ENCODE peak calls at places on chromosomes 13 and 19, in ten cellular contexts. V is fibroblast of lung; S is lung; Y is SK-N-MC; P is right lobe of liver; K is HCT116; H is brain microvascular endothelial cell; D is aorta; G is neural progenitor cell; E is CD8-positive, alpha-beta memory T cell. J is an unnamed sample.

GRCh38 chr13:42274386-42275097 is 2.6 kb downstream of the AKAP11 start:
- DNase-seq in V (no peak), S (no peak), Y (no peak), P (no peak), K (no peak), H (no peak), D (no peak), G (no peak), E (no peak), J (no peak)

GRCh38 chr13:44819245-44819644 is 170.0 kb downstream of the NUFIP1 start:
- DNase-seq in V (peak; percentile 63), S (no peak), Y (no peak), P (no peak), K (peak; percentile 85), H (peak; percentile 70), D (no peak), G (no peak), E (no peak), J (no peak)

GRCh38 chr13:44843403-44843802 is 145.9 kb downstream of the NUFIP1 start:
- DNase-seq in V (no peak), S (no peak), Y (no peak), P (no peak), K (no peak), H (peak; percentile 60), D (no peak), G (no peak), E (no peak), J (no peak)

GRCh38 chr19:3881272-3882040 is 971 bp downstream of the ATCAY start:
- DNase-seq in V (no peak), S (no peak), Y (no peak), P (no peak), K (no peak), H (no peak), D (no peak), G (peak; percentile 52), E (no peak), J (no peak)

GRCh38 chr13:107305178-107305577 is 737.2 kb upstream of the ARGLU1 start:
- DNase-seq in V (no peak), S (no peak), Y (no peak), P (no peak), K (no peak), H (no peak), D (no peak), G (no peak), E (no peak), J (no peak)

GRCh38 chr19:5585461-5586299 is 17.9 kb upstream of the TINCR start:
- DNase-seq in V (no peak), S (no peak), Y (no peak), P (no peak), K (no peak), H (peak; percentile 16), D (peak; percentile 76), G (peak; percentile 80), E (no peak), J (peak; percentile 79)

GRCh38 chr13:40127476-40127875 is 472.0 kb downstream of the COG6 start:
- DNase-seq in V (no peak), S (no peak), Y (no peak), P (no peak), K (no peak), H (no peak), D (no peak), G (no peak), E (no peak), J (no peak)

GRCh38 chr13:96984061-96984508 is 10.2 kb downstream of the OXGR1 start:
- DNase-seq in V (no peak), S (peak; percentile 46), Y (no peak), P (no peak), K (no peak), H (no peak), D (no peak), G (peak; percentile 62), E (no peak), J (peak; percentile 73)

GRCh38 chr19:43776285-43776684 is 4.5 kb downstream of the KCNN4 start:
- DNase-seq in V (no peak), S (no peak), Y (no peak), P (no peak), K (no peak), H (no peak), D (no peak), G (no peak), E (no peak), J (no peak)

GRCh38 chr19:2302319-2303208 is 5.4 kb downstream of the LINGO3 start:
- DNase-seq in V (peak; percentile 68), S (no peak), Y (no peak), P (no peak), K (no peak), H (peak; percentile 35), D (no peak), G (peak; percentile 82), E (no peak), J (peak; percentile 82)

GRCh38 chr19:45752639-45753038 is 16.4 kb downstream of the SIX5 start:
- DNase-seq in V (no peak), S (no peak), Y (no peak), P (no peak), K (no peak), H (no peak), D (no peak), G (no peak), E (no peak), J (no peak)

GRCh38 chr13:29284726-29285125 is 310.8 kb downstream of the SLC7A1 start:
- DNase-seq in V (no peak), S (no peak), Y (no peak), P (no peak), K (no peak), H (no peak), D (no peak), G (no peak), E (no peak), J (no peak)

GRCh38 chr19:29515233-29515619 is 10.6 kb upstream of the VSTM2B start:
- DNase-seq in V (no peak), S (no peak), Y (no peak), P (no peak), K (no peak), H (no peak), D (peak; percentile 44), G (no peak), E (peak; percentile 41), J (peak; percentile 57)

GRCh38 chr19:52138614-52139290 is 986 bp downstream of the ZNF616 start:
- DNase-seq in V (no peak), S (no peak), Y (no peak), P (peak; percentile 47), K (no peak), H (peak; percentile 12), D (peak; percentile 78), G (peak; percentile 82), E (no peak), J (no peak)

GRCh38 chr19:14375582-14376291 is 5.5 kb upstream of the ADGRE5 start:
- DNase-seq in V (no peak), S (no peak), Y (no peak), P (no peak), K (no peak), H (no peak), D (no peak), G (no peak), E (no peak), J (peak; percentile 85)
- H3K27ac ChIP-seq in V (peak overlapping the region; percentile 32), S (peak overlapping the region; percentile 63), Y (no peak overlapping the region), P (peak overlapping the region; percentile 36), K (no peak overlapping the region), H (no peak overlapping the region), D (peak overlapping the region; percentile 66), G (peak overlapping the region; percentile 53), E (peak overlapping the region; percentile 100), J (peak overlapping the region; percentile 69)

GRCh38 chr19:378706-379105 is 30.2 kb downstream of the C2CD4C start:
- DNase-seq in V (no peak), S (no peak), Y (no peak), P (no peak), K (no peak), H (no peak), D (no peak), G (no peak), E (no peak), J (no peak)

GRCh38 chr19:379796-380195 is 29.2 kb downstream of the C2CD4C start:
- DNase-seq in V (no peak), S (no peak), Y (no peak), P (no peak), K (no peak), H (no peak), D (no peak), G (no peak), E (peak; percentile 36), J (no peak)

GRCh38 chr19:383922-384800 is 24.8 kb downstream of the C2CD4C start:
- DNase-seq in V (no peak), S (no peak), Y (no peak), P (peak; percentile 48), K (no peak), H (no peak), D (no peak), G (peak; percentile 77), E (peak; percentile 40), J (peak; percentile 72)

GRCh38 chr19:384801-385169 is 24.2 kb downstream of the C2CD4C start:
- DNase-seq in V (no peak), S (no peak), Y (no peak), P (no peak), K (no peak), H (no peak), D (no peak), G (no peak), E (peak; percentile 9), J (peak; percentile 52)

GRCh38 chr19:383040-383439 is 25.9 kb downstream of the C2CD4C start:
- DNase-seq in V (no peak), S (no peak), Y (no peak), P (no peak), K (no peak), H (no peak), D (no peak), G (no peak), E (peak; percentile 42), J (peak; percentile 53)
- H3K27ac ChIP-seq in V (no peak overlapping the region), S (no peak overlapping the region), Y (no peak overlapping the region), P (no peak overlapping the region), K (no peak overlapping the region), H (no peak overlapping the region), D (no peak overlapping the region), G (no peak overlapping the region), E (no peak overlapping the region), J (no peak overlapping the region)

GRCh38 chr19:35295792-35296462 is 4.0 kb downstream of the MAG start:
- DNase-seq in V (no peak), S (no peak), Y (no peak), P (no peak), K (no peak), H (no peak), D (no peak), G (no peak), E (peak; percentile 58), J (no peak)
- H3K27ac ChIP-seq in V (no peak overlapping the region), S (no peak overlapping the region), Y (no peak overlapping the region), P (no peak overlapping the region), K (no peak overlapping the region), H (no peak overlapping the region), D (no peak overlapping the region), G (no peak overlapping the region), E (no peak overlapping the region), J (no peak overlapping the region)

DNA sequence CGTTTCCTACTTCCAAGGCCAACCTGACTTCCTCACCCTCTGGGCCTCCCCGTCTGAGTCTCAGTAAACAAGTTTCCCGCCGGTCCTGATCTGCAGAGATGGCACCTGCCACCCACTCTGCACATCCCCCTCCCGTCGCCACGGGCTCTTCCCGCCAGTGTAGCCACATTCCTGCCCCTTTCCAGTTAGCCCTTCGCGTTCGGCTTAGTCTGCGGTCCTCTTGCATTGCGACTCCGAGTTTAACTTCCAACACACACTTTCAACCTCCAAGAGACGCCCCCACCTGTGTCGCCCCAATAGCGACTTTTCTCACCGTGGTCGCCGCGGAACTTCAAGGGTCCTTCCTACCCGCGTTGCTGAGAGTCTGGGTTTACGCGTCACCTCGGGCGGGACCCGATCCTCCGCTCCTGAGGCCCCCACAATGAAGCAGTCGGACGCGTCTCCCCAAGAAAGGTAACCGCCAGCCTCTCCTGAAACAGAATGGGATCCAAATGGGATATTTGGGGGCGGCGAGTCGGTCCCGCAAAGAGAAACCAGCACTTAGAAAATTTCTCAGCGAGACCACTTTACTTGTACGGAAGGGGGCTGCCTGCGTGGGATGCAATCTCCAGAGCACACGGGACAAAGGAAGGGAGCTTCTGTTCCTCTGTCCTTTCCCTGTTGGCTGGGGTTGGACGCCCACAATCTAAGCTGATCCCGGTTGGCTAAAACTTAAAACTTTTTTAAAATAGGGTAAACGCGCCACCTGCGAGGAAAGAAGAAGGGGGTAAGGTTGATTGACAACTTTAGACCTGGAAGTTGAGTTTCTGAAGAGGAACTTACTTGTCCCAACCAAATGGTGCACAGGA is 1.0 kb upstream of the BSG start:
- DNase-seq in V (peak; percentile 40), S (peak; percentile 60), Y (no peak), P (peak; percentile 63), K (no peak), H (no peak), D (peak; percentile 76), G (peak; percentile 71), E (peak; percentile 71), J (peak; percentile 80)
- H3K27ac ChIP-seq in V (peak overlapping the region; percentile 81), S (peak overlapping the region; percentile 7), Y (peak overlapping the region; percentile 98), P (peak overlapping the region; percentile 29), K (peak overlapping the region; percentile 97), H (peak overlapping the region; percentile 34), D (no peak overlapping the region), G (peak overlapping the region; percentile 64), E (peak overlapping the region; percentile 89), J (peak overlapping the region; percentile 16)

J was measured in kidney.